ENCODE peak calls at places on chromosomes 11 and 22, in ten cellular contexts. E, Y, T, K, B, O, J, L, I and V are unnamed samples.

GRCh38 chr22:24954114-24954463 is 1.6 kb downstream of the KIAA1671 start:
- DNase-seq in K (no peak), T (no peak), I (no peak), Y (no peak), B (no peak), J (no peak), O (no peak), L (no peak), E (no peak), V (no peak)

GRCh38 chr11:96620464-96621044 is 230.7 kb downstream of the JRKL start:
- DNase-seq in J (no peak), E (no peak), L (no peak), I (no peak), T (no peak), B (no peak), O (no peak), K (no peak), Y (no peak), V (no peak)

GRCh38 chr11:26045082-26045481 is 286.8 kb upstream of the ANO3 start:
- DNase-seq in J (no peak), O (no peak), L (no peak), T (no peak), K (no peak), E (peak; percentile 50), Y (no peak), I (no peak), B (peak; percentile 12), V (no peak)

GRCh38 chr22:23769321-23769965 is 1.7 kb upstream of the CHCHD10 start:
- DNase-seq in B (no peak), I (no peak), T (no peak), O (no peak), J (no peak), E (no peak), K (no peak), Y (no peak), L (no peak), V (no peak)

GRCh38 chr11:104870910-104871309 is 27.4 kb downstream of the CASP12 start:
- DNase-seq in E (no peak), I (no peak), K (no peak), B (peak; percentile 62), L (no peak), O (no peak), T (no peak), Y (peak; percentile 3), J (no peak), V (no peak)

GRCh38 chr11:96199563-96200025 is 143.4 kb downstream of the MAML2 start:
- DNase-seq in J (no peak), L (no peak), E (no peak), Y (peak; percentile 64), T (no peak), I (no peak), B (peak; percentile 80), K (no peak), O (no peak), V (no peak)

GRCh38 chr11:17722000-17722643 is 2.8 kb downstream of the MYOD1 start:
- DNase-seq in T (peak; percentile 41), L (no peak), J (no peak), E (no peak), I (no peak), B (peak; percentile 11), O (peak; percentile 36), Y (peak; percentile 56), K (no peak), V (no peak)

GRCh38 chr22:36117053-36117554 is 43.5 kb downstream of the APOL3 start:
- DNase-seq in E (no peak), O (no peak), I (no peak), Y (no peak), B (no peak), J (no peak), K (no peak), T (no peak), L (peak; percentile 81), V (no peak)

GRCh38 chr22:24431309-24432034 is 4.1 kb downstream of the ADORA2A start:
- DNase-seq in E (no peak), B (no peak), L (peak; percentile 48), Y (no peak), I (no peak), O (peak; percentile 64), T (no peak), K (peak; percentile 73), J (peak; percentile 37), V (no peak)

GRCh38 chr22:47059076-47059475 is 296.6 kb downstream of the TBC1D22A start:
- DNase-seq in B (no peak), O (no peak), K (peak; percentile 63), L (peak; percentile 52), I (no peak), J (no peak), Y (no peak), E (no peak), T (no peak), V (no peak)

GRCh38 chr11:112255075-112255739 is 5.5 kb downstream of the PLET1 start:
- DNase-seq in I (no peak), J (no peak), L (no peak), O (peak; percentile 25), B (peak; percentile 88), E (peak; percentile 21), T (no peak), K (no peak), Y (peak; percentile 42), V (no peak)

GRCh38 chr11:78821371-78822306 is 247.0 kb upstream of the NARS2 start:
- DNase-seq in Y (no peak), B (peak; percentile 88), T (no peak), J (no peak), E (no peak), K (no peak), O (no peak), I (no peak), L (no peak), V (no peak)

GRCh38 chr11:66291706-66292542 is at the start of gene TMEM151A:
- DNase-seq in J (peak; percentile 60), E (no peak), B (no peak), Y (peak; percentile 35), I (no peak), K (no peak), O (no peak), L (peak; percentile 73), T (no peak), V (no peak)

GRCh38 chr11:87239531-87239930 is 201.8 kb downstream of the TMEM135 start:
- DNase-seq in T (no peak), L (no peak), Y (no peak), I (no peak), K (no peak), J (no peak), O (no peak), E (no peak), B (no peak), V (no peak)

GRCh38 chr11:1623716-1624115 is 1.8 kb upstream of the KRTAP5-4 start:
- DNase-seq in B (no peak), T (no peak), Y (no peak), L (peak; percentile 58), E (no peak), J (no peak), I (no peak), K (peak; percentile 62), O (no peak), V (no peak)

GRCh38 chr22:30287626-30288413 is 1.5 kb downstream of the CASTOR1 start:
- DNase-seq in I (peak; percentile 90), B (peak; percentile 90), O (peak; percentile 87), K (peak; percentile 95), Y (peak; percentile 91), L (peak; percentile 94), E (peak; percentile 81), T (peak; percentile 89), J (peak; percentile 92), V (peak; percentile 86)

GRCh38 chr22:24695958-24696511 is 78.5 kb downstream of the PIWIL3 start:
- DNase-seq in T (no peak), O (no peak), Y (no peak), E (no peak), K (no peak), J (no peak), B (peak; percentile 69), L (peak; percentile 85), I (no peak), V (no peak)

GRCh38 chr22:47200273-47201051 is 438.0 kb downstream of the TBC1D22A start:
- DNase-seq in I (no peak), Y (peak; percentile 14), E (no peak), J (peak; percentile 52), O (no peak), T (no peak), K (peak; percentile 69), B (no peak), L (peak; percentile 67), V (no peak)

GRCh38 chr22:48369789-48370507 is 1457.7 kb downstream of the BRD1 start:
- DNase-seq in Y (peak; percentile 2), J (no peak), B (no peak), L (no peak), I (peak; percentile 20), K (peak; percentile 10), T (no peak), O (peak; percentile 42), E (no peak), V (no peak)

GRCh38 chr11:1948389-1948788 is 1.3 kb downstream of the MRPL23 start:
- DNase-seq in E (no peak), L (no peak), K (peak; percentile 23), T (no peak), B (no peak), I (no peak), Y (no peak), J (no peak), O (no peak), V (no peak)

GRCh38 chr11:1516273-1517067 is 29.9 kb upstream of the MOB2 start:
- DNase-seq in O (peak; percentile 5), T (no peak), L (peak; percentile 47), K (peak; percentile 41), E (peak; percentile 21), Y (peak; percentile 40), J (no peak), B (peak; percentile 61), I (no peak), V (no peak)

GRCh38 chr11:11580831-11581492 is 40.8 kb downstream of the GALNT18 start:
- DNase-seq in J (no peak), L (no peak), K (no peak), T (no peak), I (no peak), E (peak; percentile 49), O (no peak), Y (peak; percentile 60), B (no peak), V (no peak)
- H3K4me3 ChIP-seq in J (no peak overlapping the region), L (no peak overlapping the region), K (no peak overlapping the region), T (no peak overlapping the region), I (no peak overlapping the region), E (no peak overlapping the region), O (no peak overlapping the region), Y (no peak overlapping the region), B (no peak overlapping the region), V (no peak overlapping the region)

GRCh38 chr11:122107566-122107965 is 8.4 kb downstream of the BLID start:
- DNase-seq in T (no peak), Y (no peak), J (no peak), O (no peak), K (no peak), I (no peak), L (no peak), B (no peak), E (no peak), V (no peak)
- H3K4me1 ChIP-seq in T (peaks cover 98% of the 10 kb centered on the region), Y (peaks cover 84% of the 10 kb centered on the region), J (no peaks in the 10 kb centered on the region), O (no peaks in the 10 kb centered on the region), K (no peaks in the 10 kb centered on the region), I (no peaks in the 10 kb centered on the region), L (no peaks in the 10 kb centered on the region), B (peaks cover 25% of the 10 kb centered on the region), E (peaks cover 35% of the 10 kb centered on the region), V (no peaks in the 10 kb centered on the region)

GRCh38 chr22:39350803-39351688 is 1.3 kb downstream of the SYNGR1 start:
- DNase-seq in L (no peak), J (no peak), T (no peak), O (no peak), B (no peak), Y (no peak), E (no peak), K (no peak), I (no peak), V (no peak)
- H3K4me3 ChIP-seq in L (no peak overlapping the region), J (peak overlapping the region; percentile 88), T (peak overlapping the region; percentile 54), O (no peak overlapping the region), B (peak overlapping the region; percentile 80), Y (peak overlapping the region; percentile 72), E (no peak overlapping the region), K (peak overlapping the region; percentile 65), I (peak overlapping the region; percentile 65), V (peak overlapping the region; percentile 86)

GRCh38 chr22:20742764-20743163 is 31.1 kb upstream of the SERPIND1 start:
- DNase-seq in K (no peak), L (no peak), J (no peak), I (no peak), T (no peak), E (no peak), B (no peak), Y (no peak), O (no peak), V (no peak)
- H3K4me1 ChIP-seq in K (peaks cover 54% of the 10 kb centered on the region), L (no peaks in the 10 kb centered on the region), J (no peaks in the 10 kb centered on the region), I (no peaks in the 10 kb centered on the region), T (no peaks in the 10 kb centered on the region), E (no peaks in the 10 kb centered on the region), B (no peaks in the 10 kb centered on the region), Y (no peaks in the 10 kb centered on the region), O (no peaks in the 10 kb centered on the region), V (no peaks in the 10 kb centered on the region)